ENCODE peak calls at places on chromosomes 6 and 20, in four cellular contexts. One of them, this sample, is unnamed.

GRCh38 chr20:7728373-7728772 is 211.9 kb downstream of the HAO1 start:
- DNase-seq in iris pigment epithelial cell: peak
- DNase-seq in activated CD8-positive, alpha-beta memory T cell treated with anti-CD3 and anti-CD28 coated beads for 48 hours: no peak
- DNase-seq in stomach: no peak
- DNase-seq in this sample: no peak

GRCh38 chr6:26217714-26218075 is 130.5 kb downstream of the HFE start:
- DNase-seq in iris pigment epithelial cell: peak
- DNase-seq in activated CD8-positive, alpha-beta memory T cell treated with anti-CD3 and anti-CD28 coated beads for 48 hours: no peak
- DNase-seq in stomach: no peak
- DNase-seq in this sample: no peak

GRCh38 chr6:33183071-33183683 is 9.1 kb downstream of the COL11A2 start:
- DNase-seq in iris pigment epithelial cell: no peak
- DNase-seq in activated CD8-positive, alpha-beta memory T cell treated with anti-CD3 and anti-CD28 coated beads for 48 hours: no peak
- DNase-seq in stomach: no peak
- DNase-seq in this sample: no peak

GRCh38 chr6:70956451-70957283 is at the start of gene B3GAT2:
- DNase-seq in iris pigment epithelial cell: peak
- DNase-seq in activated CD8-positive, alpha-beta memory T cell treated with anti-CD3 and anti-CD28 coated beads for 48 hours: no peak
- DNase-seq in stomach: no peak
- DNase-seq in this sample: no peak

GRCh38 chr6:127514396-127515227 is 4.5 kb downstream of the MTCL3 start:
- DNase-seq in iris pigment epithelial cell: peak
- DNase-seq in activated CD8-positive, alpha-beta memory T cell treated with anti-CD3 and anti-CD28 coated beads for 48 hours: no peak
- DNase-seq in stomach: no peak
- DNase-seq in this sample: peak

GRCh38 chr20:10982692-10983091 is 308.9 kb upstream of the JAG1 start:
- DNase-seq in iris pigment epithelial cell: peak
- DNase-seq in activated CD8-positive, alpha-beta memory T cell treated with anti-CD3 and anti-CD28 coated beads for 48 hours: no peak
- DNase-seq in stomach: no peak
- DNase-seq in this sample: peak

GRCh38 chr6:19999319-20000191 is 162.4 kb downstream of the ID4 start:
- DNase-seq in iris pigment epithelial cell: peak
- DNase-seq in activated CD8-positive, alpha-beta memory T cell treated with anti-CD3 and anti-CD28 coated beads for 48 hours: no peak
- DNase-seq in stomach: no peak
- DNase-seq in this sample: peak

GRCh38 chr20:10783660-10784336 is 110.0 kb upstream of the JAG1 start:
- DNase-seq in iris pigment epithelial cell: peak
- DNase-seq in activated CD8-positive, alpha-beta memory T cell treated with anti-CD3 and anti-CD28 coated beads for 48 hours: no peak
- DNase-seq in stomach: no peak
- DNase-seq in this sample: no peak

GRCh38 chr20:59690976-59691375 is 86.6 kb downstream of the PHACTR3 start:
- DNase-seq in iris pigment epithelial cell: no peak
- DNase-seq in activated CD8-positive, alpha-beta memory T cell treated with anti-CD3 and anti-CD28 coated beads for 48 hours: no peak
- DNase-seq in stomach: no peak
- DNase-seq in this sample: no peak

GRCh38 chr20:19285424-19285823 is 73.0 kb downstream of the SLC24A3 start:
- DNase-seq in iris pigment epithelial cell: no peak
- DNase-seq in activated CD8-positive, alpha-beta memory T cell treated with anti-CD3 and anti-CD28 coated beads for 48 hours: no peak
- DNase-seq in stomach: no peak
- DNase-seq in this sample: no peak

GRCh38 chr6:82568290-82568993 is 204.8 kb downstream of the TPBG start:
- DNase-seq in iris pigment epithelial cell: no peak
- DNase-seq in activated CD8-positive, alpha-beta memory T cell treated with anti-CD3 and anti-CD28 coated beads for 48 hours: no peak
- DNase-seq in stomach: no peak
- DNase-seq in this sample: no peak

GRCh38 chr6:16276991-16277981 is 38.9 kb downstream of the GMPR start:
- DNase-seq in iris pigment epithelial cell: peak
- DNase-seq in activated CD8-positive, alpha-beta memory T cell treated with anti-CD3 and anti-CD28 coated beads for 48 hours: no peak
- DNase-seq in stomach: peak
- DNase-seq in this sample: peak

GRCh38 chr6:43910638-43911353 is 140.8 kb downstream of the VEGFA start:
- DNase-seq in iris pigment epithelial cell: peak
- DNase-seq in activated CD8-positive, alpha-beta memory T cell treated with anti-CD3 and anti-CD28 coated beads for 48 hours: no peak
- DNase-seq in stomach: no peak
- DNase-seq in this sample: peak

GRCh38 chr6:27168108-27168507 is 79.4 kb upstream of the PRSS16 start:
- DNase-seq in iris pigment epithelial cell: peak
- DNase-seq in activated CD8-positive, alpha-beta memory T cell treated with anti-CD3 and anti-CD28 coated beads for 48 hours: no peak
- DNase-seq in stomach: no peak
- DNase-seq in this sample: no peak

GRCh38 chr20:6142348-6142993 is 19.6 kb upstream of the FERMT1 start:
- DNase-seq in iris pigment epithelial cell: peak
- DNase-seq in activated CD8-positive, alpha-beta memory T cell treated with anti-CD3 and anti-CD28 coated beads for 48 hours: no peak
- DNase-seq in stomach: peak
- DNase-seq in this sample: peak

GRCh38 chr20:63313349-63314014 is 20.5 kb downstream of the COL20A1 start:
- DNase-seq in iris pigment epithelial cell: no peak
- DNase-seq in activated CD8-positive, alpha-beta memory T cell treated with anti-CD3 and anti-CD28 coated beads for 48 hours: no peak
- DNase-seq in stomach: no peak
- DNase-seq in this sample: no peak

GRCh38 chr6:107971181-107971580 is 13.2 kb upstream of the SEC63 start:
- DNase-seq in iris pigment epithelial cell: no peak
- DNase-seq in activated CD8-positive, alpha-beta memory T cell treated with anti-CD3 and anti-CD28 coated beads for 48 hours: no peak
- DNase-seq in stomach: no peak
- DNase-seq in this sample: no peak

GRCh38 chr6:134708079-134708478 is 241.8 kb downstream of the ALDH8A1 start:
- DNase-seq in iris pigment epithelial cell: no peak
- DNase-seq in activated CD8-positive, alpha-beta memory T cell treated with anti-CD3 and anti-CD28 coated beads for 48 hours: no peak
- DNase-seq in stomach: no peak
- DNase-seq in this sample: no peak

This sample was measured in brain microvascular endothelial cell.